ENCODE peak calls at places on chromosome 4, in ten cellular contexts. U is K562, V is HCT116, W is body of pancreas, S is H54, J is sigmoid colon, F is Peyer's patch, Y is right lobe of liver, K is endothelial cell of umbilical vein, I is GM12892. Q is an unnamed sample.

GRCh38 chr4:110898290-110898689 is 275.4 kb upstream of the PITX2 start:
- DNase-seq in Y (no peak), U (no peak), F (no peak), K (no peak), I (no peak), V (no peak), W (no peak), J (no peak), S (no peak), Q (no peak)

GRCh38 chr4:30721353-30722091 is 1.4 kb downstream of the PCDH7 start:
- DNase-seq in Y (peak; percentile 46), I (peak; percentile 9), K (peak; percentile 72), S (no peak), W (peak; percentile 40), J (peak; percentile 72), V (no peak), U (no peak), F (peak; percentile 47), Q (no peak)

GRCh38 chr4:33837043-33837442 is 2407.3 kb downstream of the ARAP2 start:
- DNase-seq in J (no peak), V (no peak), U (no peak), S (no peak), Y (no peak), W (no peak), I (no peak), F (no peak), K (peak; percentile 4), Q (no peak)

GRCh38 chr4:1244081-1244977 is 4.6 kb downstream of the CTBP1 start:
- DNase-seq in J (peak; percentile 74), F (peak; percentile 51), V (no peak), U (peak; percentile 8), K (no peak), I (no peak), W (peak; percentile 32), Y (peak; percentile 73), S (no peak), Q (no peak)

GRCh38 chr4:150818661-150819060 is 196.4 kb downstream of the LRBA start:
- DNase-seq in K (peak; percentile 49), W (no peak), J (no peak), S (no peak), U (no peak), I (no peak), V (no peak), F (no peak), Y (no peak), Q (no peak)

GRCh38 chr4:86011117-86011516 is 348.7 kb downstream of the MAPK10 start:
- DNase-seq in F (no peak), U (no peak), Y (no peak), W (no peak), K (peak; percentile 85), J (no peak), I (no peak), S (no peak), V (no peak), Q (no peak)

GRCh38 chr4:156972370-156972980 is 876 bp upstream of the PDGFC start:
- DNase-seq in V (no peak), I (no peak), W (no peak), J (no peak), Y (no peak), K (no peak), U (no peak), F (no peak), S (no peak), Q (no peak)

GRCh38 chr4:94363136-94363655 is 20.6 kb upstream of the HPGDS start:
- DNase-seq in I (no peak), U (no peak), S (no peak), W (no peak), F (no peak), J (no peak), Y (no peak), K (peak; percentile 54), V (no peak), Q (no peak)

GRCh38 chr4:182925298-182925738 is 8.1 kb upstream of the DCTD start:
- DNase-seq in F (peak; percentile 90), K (peak; percentile 69), W (peak; percentile 80), U (peak; percentile 53), I (peak; percentile 23), Y (peak; percentile 87), V (peak; percentile 91), S (peak; percentile 22), J (no peak), Q (no peak)

GRCh38 chr4:120078216-120078615 is 11.6 kb upstream of the MAD2L1 start:
- DNase-seq in I (no peak), K (no peak), J (no peak), Y (no peak), S (no peak), W (no peak), V (no peak), U (no peak), F (no peak), Q (no peak)

GRCh38 chr4:9947168-9948062 is 73.9 kb downstream of the SLC2A9 start:
- DNase-seq in V (no peak), K (no peak), I (no peak), Y (no peak), W (peak; percentile 19), U (no peak), F (no peak), J (no peak), S (no peak), Q (no peak)

GRCh38 chr4:128979934-128980333 is 113.4 kb downstream of the SCLT1 start:
- DNase-seq in K (peak; percentile 72), U (peak; percentile 8), W (no peak), I (no peak), V (no peak), J (no peak), F (no peak), S (peak; percentile 1), Y (no peak), Q (no peak)

GRCh38 chr4:100962698-100963097 is 384.6 kb downstream of the PPP3CA start:
- DNase-seq in K (no peak), I (no peak), U (no peak), V (no peak), Y (no peak), W (no peak), J (no peak), S (no peak), F (no peak), Q (no peak)

GRCh38 chr4:150591284-150591874 is 9.4 kb downstream of the MAB21L2 start:
- DNase-seq in J (peak; percentile 74), Y (no peak), V (no peak), K (no peak), F (no peak), I (no peak), U (no peak), S (no peak), W (no peak), Q (no peak)

GRCh38 chr4:76830612-76831474 is 67.1 kb downstream of the SOWAHB start:
- DNase-seq in S (peak; percentile 22), W (peak; percentile 72), I (no peak), U (no peak), V (peak; percentile 47), Y (peak; percentile 88), K (peak; percentile 98), F (peak; percentile 82), J (no peak), Q (no peak)
- TF ChIP-seq POLR2A in S (no peak), W (peak; percentile 51), I (no peak), U (no peak), V (no peak), Y (peak; percentile 97), K (peak; percentile 57), F (peak; percentile 89), J (no peak), Q (no peak)

GRCh38 chr4:52716364-52717151 is 34.7 kb downstream of the ERVMER34-1 start:
- DNase-seq in W (no peak), F (no peak), U (no peak), I (no peak), Y (no peak), K (no peak), V (no peak), J (no peak), S (no peak), Q (no peak)

GRCh38 chr4:52718123-52718522 is 33.1 kb downstream of the ERVMER34-1 start:
- DNase-seq in W (no peak), I (no peak), S (no peak), U (no peak), F (no peak), V (no peak), Y (no peak), K (peak; percentile 13), J (no peak), Q (no peak)

GRCh38 chr4:52726821-52727580 is 24.2 kb downstream of the ERVMER34-1 start:
- DNase-seq in U (no peak), J (no peak), Y (no peak), W (no peak), V (no peak), F (no peak), I (no peak), S (no peak), K (no peak), Q (no peak)

GRCh38 chr4:52721968-52722814 is 29.0 kb downstream of the ERVMER34-1 start:
- DNase-seq in I (peak; percentile 81), K (peak; percentile 98), V (peak; percentile 81), U (peak; percentile 54), Y (peak; percentile 93), W (peak; percentile 94), F (peak; percentile 97), S (peak; percentile 70), J (peak; percentile 97), Q (peak; percentile 74)
- TF ChIP-seq POLR2A in I (peak; percentile 92), K (peak; percentile 98), V (peak; percentile 59), U (peak; percentile 43), Y (no peak), W (peak; percentile 56), F (peak; percentile 56), S (peak; percentile 87), J (peak; percentile 76), Q (peak; percentile 94)

GRCh38 chr4:40186665-40187014 is 10.2 kb upstream of the RHOH start:
- DNase-seq in J (no peak), V (no peak), U (no peak), W (no peak), F (no peak), I (no peak), Y (no peak), S (no peak), K (no peak), Q (no peak)
- TF ChIP-seq POLR2A in J (no peak), V (no peak), U (no peak), W (no peak), F (no peak), I (no peak), Y (no peak), S (no peak), K (no peak), Q (no peak)

GRCh38 chr4:2847297-2847871 is 3.7 kb downstream of the ADD1 start:
- DNase-seq in F (no peak), Y (no peak), J (no peak), W (no peak), S (no peak), I (no peak), U (no peak), V (no peak), K (no peak), Q (no peak)

GRCh38 chr4:2846172-2846571 is 2.5 kb downstream of the ADD1 start:
- DNase-seq in J (no peak), F (no peak), V (no peak), W (no peak), S (no peak), U (no peak), Y (no peak), K (no peak), I (no peak), Q (no peak)

GRCh38 chr4:2843909-2844584 is 403 bp downstream of the ADD1 start:
- DNase-seq in J (peak; percentile 82), S (no peak), F (peak; percentile 65), U (no peak), Y (peak; percentile 64), I (peak; percentile 14), V (no peak), K (peak; percentile 49), W (peak; percentile 56), Q (no peak)

GRCh38 chr4:2842667-2843022 is 999 bp upstream of the ADD1 start:
- DNase-seq in F (peak; percentile 28), S (no peak), Y (no peak), K (no peak), W (no peak), J (no peak), I (no peak), V (no peak), U (no peak), Q (no peak)

GRCh38 chr4:2843023-2843908 is at the start of gene ADD1:
- DNase-seq in W (peak; percentile 94), U (peak; percentile 100), S (peak; percentile 91), Y (peak; percentile 95), K (peak; percentile 99), V (peak; percentile 76), I (peak; percentile 98), J (peak; percentile 96), F (peak; percentile 95), Q (peak; percentile 95)
- TF ChIP-seq POLR2A in W (peak; percentile 83), U (peak; percentile 87), S (peak; percentile 68), Y (peak; percentile 82), K (peak; percentile 85), V (peak; percentile 67), I (peak; percentile 80), J (peak; percentile 90), F (peak; percentile 89), Q (no peak)